ENCODE peak calls at places on chromosomes 13 and 19, in nine cellular contexts. One of them, this sample, is unnamed.

GRCh38 chr13:41026806-41027205 is 7.7 kb upstream of the ELF1 start:
- DNase-seq in left ventricle myocardium inferior: no peak
- DNase-seq in vagina: no peak
- DNase-seq in activated CD4-positive, alpha-beta T cell treated with anti-CD3 and anti-CD28 coated beads for 24 hours: no peak
- DNase-seq in substantia nigra: no peak
- DNase-seq in ELR: no peak
- DNase-seq in HT1080: no peak
- DNase-seq in T follicular helper cell: no peak
- DNase-seq in G401: no peak
- DNase-seq in this sample: no peak

GRCh38 chr19:35959040-35959967 is 23.1 kb downstream of the LRFN3 start:
- DNase-seq in substantia nigra: peak; percentile 19
- DNase-seq in ELR: no peak
- DNase-seq in left ventricle myocardium inferior: peak; percentile 51
- DNase-seq in T follicular helper cell: peak; percentile 76
- DNase-seq in G401: no peak
- DNase-seq in vagina: no peak
- DNase-seq in HT1080: no peak
- DNase-seq in activated CD4-positive, alpha-beta T cell treated with anti-CD3 and anti-CD28 coated beads for 24 hours: peak; percentile 61
- DNase-seq in this sample: peak; percentile 18

GRCh38 chr13:99346328-99347070 is 39.3 kb upstream of the GPR183 start:
- DNase-seq in T follicular helper cell: no peak
- DNase-seq in HT1080: no peak
- DNase-seq in vagina: no peak
- DNase-seq in G401: no peak
- DNase-seq in activated CD4-positive, alpha-beta T cell treated with anti-CD3 and anti-CD28 coated beads for 24 hours: no peak
- DNase-seq in left ventricle myocardium inferior: no peak
- DNase-seq in substantia nigra: no peak
- DNase-seq in ELR: no peak
- DNase-seq in this sample: no peak

GRCh38 chr13:47168086-47168485 is 271.2 kb upstream of the HTR2A start:
- DNase-seq in ELR: peak; percentile 75
- DNase-seq in HT1080: peak; percentile 72
- DNase-seq in substantia nigra: no peak
- DNase-seq in vagina: no peak
- DNase-seq in activated CD4-positive, alpha-beta T cell treated with anti-CD3 and anti-CD28 coated beads for 24 hours: no peak
- DNase-seq in T follicular helper cell: no peak
- DNase-seq in G401: no peak
- DNase-seq in left ventricle myocardium inferior: no peak
- DNase-seq in this sample: no peak

GRCh38 chr19:5292453-5292842 is 48.2 kb downstream of the PTPRS start:
- DNase-seq in HT1080: no peak
- DNase-seq in vagina: no peak
- DNase-seq in ELR: no peak
- DNase-seq in substantia nigra: peak; percentile 69
- DNase-seq in activated CD4-positive, alpha-beta T cell treated with anti-CD3 and anti-CD28 coated beads for 24 hours: no peak
- DNase-seq in T follicular helper cell: no peak
- DNase-seq in G401: no peak
- DNase-seq in left ventricle myocardium inferior: no peak
- DNase-seq in this sample: no peak

GRCh38 chr19:18762125-18763023 is 28.7 kb downstream of the COMP start:
- DNase-seq in substantia nigra: peak; percentile 61
- DNase-seq in activated CD4-positive, alpha-beta T cell treated with anti-CD3 and anti-CD28 coated beads for 24 hours: no peak
- DNase-seq in HT1080: no peak
- DNase-seq in G401: peak; percentile 98
- DNase-seq in left ventricle myocardium inferior: peak; percentile 64
- DNase-seq in T follicular helper cell: no peak
- DNase-seq in vagina: no peak
- DNase-seq in ELR: no peak
- DNase-seq in this sample: peak; percentile 19

GRCh38 chr13:106373989-106374572 is 161.4 kb downstream of the EFNB2 start:
- DNase-seq in left ventricle myocardium inferior: no peak
- DNase-seq in G401: no peak
- DNase-seq in activated CD4-positive, alpha-beta T cell treated with anti-CD3 and anti-CD28 coated beads for 24 hours: no peak
- DNase-seq in vagina: no peak
- DNase-seq in T follicular helper cell: no peak
- DNase-seq in ELR: no peak
- DNase-seq in HT1080: peak; percentile 76
- DNase-seq in substantia nigra: no peak
- DNase-seq in this sample: no peak

GRCh38 chr19:17289489-17289888 is 7.8 kb downstream of the ANKLE1 start:
- DNase-seq in G401: peak; percentile 60
- DNase-seq in left ventricle myocardium inferior: peak; percentile 80
- DNase-seq in activated CD4-positive, alpha-beta T cell treated with anti-CD3 and anti-CD28 coated beads for 24 hours: no peak
- DNase-seq in vagina: no peak
- DNase-seq in substantia nigra: peak; percentile 29
- DNase-seq in HT1080: no peak
- DNase-seq in ELR: peak; percentile 91
- DNase-seq in T follicular helper cell: no peak
- DNase-seq in this sample: no peak

GRCh38 chr13:48985751-48986150 is 10.0 kb downstream of the FNDC3A start:
- DNase-seq in substantia nigra: no peak
- DNase-seq in activated CD4-positive, alpha-beta T cell treated with anti-CD3 and anti-CD28 coated beads for 24 hours: no peak
- DNase-seq in ELR: no peak
- DNase-seq in T follicular helper cell: no peak
- DNase-seq in left ventricle myocardium inferior: no peak
- DNase-seq in vagina: no peak
- DNase-seq in HT1080: no peak
- DNase-seq in G401: no peak
- DNase-seq in this sample: no peak

GRCh38 chr19:6580313-6580712 is 10.6 kb downstream of the CD70 start:
- DNase-seq in activated CD4-positive, alpha-beta T cell treated with anti-CD3 and anti-CD28 coated beads for 24 hours: no peak
- DNase-seq in left ventricle myocardium inferior: no peak
- DNase-seq in ELR: peak; percentile 92
- DNase-seq in substantia nigra: no peak
- DNase-seq in vagina: no peak
- DNase-seq in G401: no peak
- DNase-seq in T follicular helper cell: no peak
- DNase-seq in HT1080: peak; percentile 94
- DNase-seq in this sample: no peak

GRCh38 chr19:13208964-13209796 is 59.0 kb downstream of the IER2 start:
- DNase-seq in ELR: no peak
- DNase-seq in HT1080: no peak
- DNase-seq in T follicular helper cell: no peak
- DNase-seq in substantia nigra: no peak
- DNase-seq in activated CD4-positive, alpha-beta T cell treated with anti-CD3 and anti-CD28 coated beads for 24 hours: no peak
- DNase-seq in vagina: no peak
- DNase-seq in G401: no peak
- DNase-seq in left ventricle myocardium inferior: no peak
- DNase-seq in this sample: no peak

GRCh38 chr13:106418556-106418955 is 116.9 kb downstream of the EFNB2 start:
- DNase-seq in T follicular helper cell: no peak
- DNase-seq in HT1080: no peak
- DNase-seq in G401: no peak
- DNase-seq in vagina: no peak
- DNase-seq in left ventricle myocardium inferior: no peak
- DNase-seq in activated CD4-positive, alpha-beta T cell treated with anti-CD3 and anti-CD28 coated beads for 24 hours: no peak
- DNase-seq in substantia nigra: no peak
- DNase-seq in ELR: peak; percentile 72
- DNase-seq in this sample: no peak

GRCh38 chr13:75635101-75635620 is 969 bp upstream of the LMO7 start:
- DNase-seq in T follicular helper cell: no peak
- DNase-seq in substantia nigra: no peak
- DNase-seq in G401: no peak
- DNase-seq in HT1080: no peak
- DNase-seq in ELR: peak; percentile 57
- DNase-seq in left ventricle myocardium inferior: no peak
- DNase-seq in vagina: no peak
- DNase-seq in activated CD4-positive, alpha-beta T cell treated with anti-CD3 and anti-CD28 coated beads for 24 hours: no peak
- DNase-seq in this sample: no peak

GRCh38 chr13:31998131-31998530 is 33.4 kb upstream of the FRY start:
- DNase-seq in G401: no peak
- DNase-seq in left ventricle myocardium inferior: no peak
- DNase-seq in T follicular helper cell: no peak
- DNase-seq in HT1080: no peak
- DNase-seq in substantia nigra: no peak
- DNase-seq in activated CD4-positive, alpha-beta T cell treated with anti-CD3 and anti-CD28 coated beads for 24 hours: no peak
- DNase-seq in ELR: no peak
- DNase-seq in vagina: no peak
- DNase-seq in this sample: no peak

GRCh38 chr19:18100710-18101109 is 3.1 kb downstream of the MAST3 start:
- DNase-seq in left ventricle myocardium inferior: no peak
- DNase-seq in vagina: no peak
- DNase-seq in substantia nigra: peak; percentile 67
- DNase-seq in ELR: no peak
- DNase-seq in activated CD4-positive, alpha-beta T cell treated with anti-CD3 and anti-CD28 coated beads for 24 hours: no peak
- DNase-seq in G401: no peak
- DNase-seq in T follicular helper cell: no peak
- DNase-seq in HT1080: no peak
- DNase-seq in this sample: no peak

GRCh38 chr19:46635920-46636761 is at the start of gene GNG8:
- DNase-seq in ELR: no peak
- DNase-seq in HT1080: no peak
- DNase-seq in left ventricle myocardium inferior: no peak
- DNase-seq in substantia nigra: peak; percentile 18
- DNase-seq in G401: no peak
- DNase-seq in activated CD4-positive, alpha-beta T cell treated with anti-CD3 and anti-CD28 coated beads for 24 hours: no peak
- DNase-seq in T follicular helper cell: no peak
- DNase-seq in vagina: no peak
- DNase-seq in this sample: no peak

GRCh38 chr13:30255696-30256095 is 51.7 kb downstream of the KATNAL1 start:
- DNase-seq in ELR: peak; percentile 12
- DNase-seq in G401: no peak
- DNase-seq in substantia nigra: no peak
- DNase-seq in activated CD4-positive, alpha-beta T cell treated with anti-CD3 and anti-CD28 coated beads for 24 hours: no peak
- DNase-seq in HT1080: no peak
- DNase-seq in vagina: no peak
- DNase-seq in left ventricle myocardium inferior: no peak
- DNase-seq in T follicular helper cell: no peak
- DNase-seq in this sample: peak; percentile 7

GRCh38 chr19:56547535-56547934 is 8.8 kb downstream of the ZFP28 start:
- DNase-seq in ELR: no peak
- DNase-seq in G401: no peak
- DNase-seq in activated CD4-positive, alpha-beta T cell treated with anti-CD3 and anti-CD28 coated beads for 24 hours: no peak
- DNase-seq in HT1080: no peak
- DNase-seq in substantia nigra: no peak
- DNase-seq in T follicular helper cell: no peak
- DNase-seq in left ventricle myocardium inferior: no peak
- DNase-seq in vagina: no peak
- DNase-seq in this sample: no peak

GRCh38 chr19:34088292-34088691 is 84.0 kb upstream of the LSM14A start:
- DNase-seq in vagina: no peak
- DNase-seq in T follicular helper cell: no peak
- DNase-seq in left ventricle myocardium inferior: no peak
- DNase-seq in HT1080: no peak
- DNase-seq in ELR: peak; percentile 33
- DNase-seq in substantia nigra: no peak
- DNase-seq in G401: no peak
- DNase-seq in activated CD4-positive, alpha-beta T cell treated with anti-CD3 and anti-CD28 coated beads for 24 hours: no peak
- DNase-seq in this sample: no peak

GRCh38 chr19:2043864-2044708 is 7.0 kb downstream of the MKNK2 start:
- DNase-seq in vagina: peak; percentile 84
- DNase-seq in G401: no peak
- DNase-seq in substantia nigra: no peak
- DNase-seq in T follicular helper cell: no peak
- DNase-seq in ELR: no peak
- DNase-seq in left ventricle myocardium inferior: no peak
- DNase-seq in activated CD4-positive, alpha-beta T cell treated with anti-CD3 and anti-CD28 coated beads for 24 hours: no peak
- DNase-seq in HT1080: no peak
- DNase-seq in this sample: no peak

GRCh38 chr13:43574601-43575000 is 212.2 kb downstream of the ENOX1 start:
- DNase-seq in HT1080: no peak
- DNase-seq in left ventricle myocardium inferior: no peak
- DNase-seq in G401: no peak
- DNase-seq in vagina: no peak
- DNase-seq in ELR: no peak
- DNase-seq in substantia nigra: no peak
- DNase-seq in T follicular helper cell: no peak
- DNase-seq in activated CD4-positive, alpha-beta T cell treated with anti-CD3 and anti-CD28 coated beads for 24 hours: no peak
- DNase-seq in this sample: no peak

GRCh38 chr13:103004790-103005307 is 61.4 kb downstream of the SLC10A2 start:
- DNase-seq in G401: no peak
- DNase-seq in T follicular helper cell: no peak
- DNase-seq in vagina: no peak
- DNase-seq in left ventricle myocardium inferior: no peak
- DNase-seq in ELR: no peak
- DNase-seq in HT1080: no peak
- DNase-seq in activated CD4-positive, alpha-beta T cell treated with anti-CD3 and anti-CD28 coated beads for 24 hours: no peak
- DNase-seq in substantia nigra: no peak
- DNase-seq in this sample: no peak